ENCODE peak calls at places on chromosomes 6 and 20, in nine cellular contexts. A, S, M, D, B, E, J, G and V are unnamed samples.

GRCh38 chr6:105021399-105021798 is 64.5 kb downstream of the LIN28B start:
- DNase-seq in A (no peak), S (no peak), M (no peak), D (no peak), B (no peak), E (no peak), J (no peak), G (no peak), V (no peak)

GRCh38 chr6:56374841-56375369 is 127.5 kb upstream of the COL21A1 start:
- DNase-seq in A (no peak), S (peak; percentile 58), M (no peak), D (no peak), B (no peak), E (no peak), J (no peak), G (peak; percentile 62), V (no peak)

GRCh38 chr6:132530293-132530974 is 7.6 kb upstream of the TAAR9 start:
- DNase-seq in A (peak; percentile 65), S (peak; percentile 60), M (no peak), D (no peak), B (peak; percentile 76), E (peak; percentile 36), J (peak; percentile 57), G (peak; percentile 43), V (peak; percentile 66)

GRCh38 chr20:46365483-46366215 is 40.8 kb downstream of the ELMO2 start:
- DNase-seq in A (no peak), S (no peak), M (no peak), D (no peak), B (no peak), E (no peak), J (no peak), G (no peak), V (no peak)

GRCh38 chr20:21522479-21523397 is 8.9 kb upstream of the NKX2-2 start:
- DNase-seq in A (no peak), S (no peak), M (no peak), D (no peak), B (no peak), E (no peak), J (peak; percentile 46), G (no peak), V (no peak)

GRCh38 chr20:21391495-21392298 is 5.6 kb downstream of the NKX2-4 start:
- DNase-seq in A (no peak), S (no peak), M (no peak), D (no peak), B (no peak), E (peak; percentile 54), J (peak; percentile 43), G (no peak), V (no peak)

GRCh38 chr6:169689247-169689646 is 12.6 kb downstream of the WDR27 start:
- DNase-seq in A (no peak), S (no peak), M (no peak), D (no peak), B (no peak), E (no peak), J (no peak), G (no peak), V (no peak)

GRCh38 chr20:58081842-58082241 is 146.6 kb downstream of the ANKRD60 start:
- DNase-seq in A (no peak), S (no peak), M (no peak), D (no peak), B (no peak), E (no peak), J (no peak), G (no peak), V (no peak)

GRCh38 chr20:21147593-21147992 is 21.7 kb downstream of the KIZ start:
- DNase-seq in A (no peak), S (no peak), M (no peak), D (no peak), B (no peak), E (no peak), J (no peak), G (no peak), V (no peak)

GRCh38 chr6:130382872-130383490 is 17.2 kb downstream of the TMEM200A start:
- DNase-seq in A (no peak), S (no peak), M (no peak), D (no peak), B (no peak), E (no peak), J (no peak), G (no peak), V (no peak)

GRCh38 chr6:37992749-37993148 is 173.2 kb downstream of the ZFAND3 start:
- DNase-seq in A (no peak), S (no peak), M (no peak), D (no peak), B (no peak), E (no peak), J (no peak), G (no peak), V (no peak)

GRCh38 chr6:138652824-138653223 is 120.7 kb upstream of the CCDC28A start:
- DNase-seq in A (no peak), S (no peak), M (no peak), D (no peak), B (no peak), E (no peak), J (no peak), G (no peak), V (no peak)

GRCh38 chr6:136290406-136291010 is 862 bp upstream of the BCLAF1 start:
- DNase-seq in A (peak; percentile 56), S (peak; percentile 68), M (peak; percentile 96), D (peak; percentile 84), B (peak; percentile 82), E (peak; percentile 38), J (peak; percentile 55), G (peak; percentile 83), V (peak; percentile 71)

GRCh38 chr6:158009935-158010585 is 28.4 kb downstream of the SYNJ2 start:
- DNase-seq in A (no peak), S (no peak), M (no peak), D (no peak), B (no peak), E (no peak), J (no peak), G (no peak), V (no peak)

GRCh38 chr20:44750081-44750805 is 4.6 kb downstream of the KCNK15 start:
- DNase-seq in A (no peak), S (no peak), M (no peak), D (no peak), B (no peak), E (no peak), J (no peak), G (no peak), V (no peak)

GRCh38 chr6:9977451-9977850 is 437.4 kb downstream of the TFAP2A start:
- DNase-seq in A (no peak), S (no peak), M (no peak), D (no peak), B (no peak), E (no peak), J (no peak), G (no peak), V (no peak)

GRCh38 chr6:168121308-168121665 is 42.3 kb upstream of the FRMD1 start:
- DNase-seq in A (no peak), S (no peak), M (no peak), D (no peak), B (no peak), E (no peak), J (no peak), G (no peak), V (no peak)

GRCh38 chr20:10521068-10521834 is 86.1 kb downstream of the SLX4IP start:
- DNase-seq in A (no peak), S (no peak), M (no peak), D (no peak), B (no peak), E (no peak), J (no peak), G (no peak), V (no peak)

GRCh38 chr20:32807706-32808105 is 12.0 kb upstream of the MAPRE1 start:
- DNase-seq in A (no peak), S (no peak), M (no peak), D (no peak), B (no peak), E (no peak), J (peak; percentile 60), G (no peak), V (no peak)

GRCh38 chr6:4066029-4066755 is 12.7 kb downstream of the FAM217A start:
- DNase-seq in A (no peak), S (no peak), M (no peak), D (no peak), B (no peak), E (no peak), J (no peak), G (no peak), V (no peak)

GRCh38 chr6:110859335-110859792 is 15.2 kb upstream of the AMD1 start:
- DNase-seq in A (no peak), S (no peak), M (no peak), D (no peak), B (no peak), E (peak; percentile 53), J (no peak), G (peak; percentile 39), V (no peak)

GRCh38 chr6:42452171-42453026 is 673 bp upstream of the TRERF1 start:
- DNase-seq in A (no peak), S (peak; percentile 80), M (peak; percentile 93), D (peak; percentile 78), B (peak; percentile 30), E (peak; percentile 84), J (peak; percentile 87), G (peak; percentile 73), V (peak; percentile 21)

GRCh38 chr6:142207265-142207877 is 60.3 kb downstream of the VTA1 start:
- DNase-seq in A (peak; percentile 22), S (peak; percentile 18), M (no peak), D (peak; percentile 33), B (peak; percentile 7), E (no peak), J (peak; percentile 63), G (no peak), V (peak; percentile 25)

GRCh38 chr20:44961868-44962267 is 1.7 kb upstream of the TOMM34 start:
- DNase-seq in A (no peak), S (no peak), M (no peak), D (no peak), B (no peak), E (no peak), J (no peak), G (no peak), V (no peak)